ENCODE peak calls at places on chromosomes 11 and 22, in four cellular contexts. One of them, this sample, is unnamed.

GRCh38 chr22:43042101-43042780 is 27.3 kb upstream of the PACSIN2 start:
- DNase-seq in body of pancreas: peak; percentile 41
- DNase-seq in esophagus squamous epithelium: no peak
- DNase-seq in A549: no peak
- DNase-seq in this sample: no peak

GRCh38 chr11:106917973-106918372 is 100.3 kb downstream of the GUCY1A2 start:
- DNase-seq in body of pancreas: no peak
- DNase-seq in A549: no peak
- DNase-seq in esophagus squamous epithelium: no peak
- DNase-seq in this sample: no peak

GRCh38 chr11:20025331-20025840 is 134.9 kb downstream of the DBX1 start:
- DNase-seq in esophagus squamous epithelium: no peak
- DNase-seq in A549: no peak
- DNase-seq in body of pancreas: no peak
- DNase-seq in this sample: no peak

GRCh38 chr22:42416671-42417230 is 15.5 kb downstream of the NFAM1 start:
- DNase-seq in esophagus squamous epithelium: no peak
- DNase-seq in body of pancreas: no peak
- DNase-seq in A549: no peak
- DNase-seq in this sample: no peak

GRCh38 chr11:111422494-111423249 is 43.6 kb upstream of the POU2AF1 start:
- DNase-seq in A549: peak; percentile 6
- DNase-seq in body of pancreas: peak; percentile 69
- DNase-seq in esophagus squamous epithelium: no peak
- DNase-seq in this sample: peak; percentile 58

GRCh38 chr11:38182126-38182907 is 1584.3 kb upstream of the RAG2 start:
- DNase-seq in esophagus squamous epithelium: no peak
- DNase-seq in body of pancreas: no peak
- DNase-seq in A549: no peak
- DNase-seq in this sample: no peak

GRCh38 chr11:111530091-111530490 is 10.4 kb upstream of the LAYN start:
- DNase-seq in body of pancreas: no peak
- DNase-seq in A549: no peak
- DNase-seq in esophagus squamous epithelium: no peak
- DNase-seq in this sample: no peak

GRCh38 chr11:113796663-113797259 is 17.2 kb downstream of the CLDN25 start:
- DNase-seq in A549: peak; percentile 28
- DNase-seq in body of pancreas: peak; percentile 63
- DNase-seq in esophagus squamous epithelium: no peak
- DNase-seq in this sample: no peak

GRCh38 chr22:17719911-17720310 is 54.4 kb downstream of the BID start:
- DNase-seq in esophagus squamous epithelium: no peak
- DNase-seq in A549: no peak
- DNase-seq in body of pancreas: no peak
- DNase-seq in this sample: no peak

GRCh38 chr22:30234786-30235470 is 11.6 kb downstream of the LIF start:
- DNase-seq in A549: no peak
- DNase-seq in esophagus squamous epithelium: no peak
- DNase-seq in body of pancreas: peak; percentile 69
- DNase-seq in this sample: no peak

GRCh38 chr11:15616130-15617105 is 501.7 kb downstream of the INSC start:
- DNase-seq in A549: no peak
- DNase-seq in esophagus squamous epithelium: no peak
- DNase-seq in body of pancreas: no peak
- DNase-seq in this sample: no peak

GRCh38 chr11:57567512-57568329 is at the start of gene UBE2L6:
- DNase-seq in A549: peak; percentile 87
- DNase-seq in body of pancreas: peak; percentile 39
- DNase-seq in esophagus squamous epithelium: peak; percentile 21
- DNase-seq in this sample: peak; percentile 85

GRCh38 chr11:90318651-90319050 is 95.8 kb upstream of the CHORDC1 start:
- DNase-seq in A549: no peak
- DNase-seq in esophagus squamous epithelium: no peak
- DNase-seq in body of pancreas: no peak
- DNase-seq in this sample: no peak

GRCh38 chr11:69115586-69116560 is 39.9 kb upstream of the SMIM38 start:
- DNase-seq in A549: peak; percentile 35
- DNase-seq in body of pancreas: peak; percentile 82
- DNase-seq in esophagus squamous epithelium: no peak
- DNase-seq in this sample: peak; percentile 88

GRCh38 chr22:41252365-41252764 is 11.6 kb upstream of the CHADL start:
- DNase-seq in esophagus squamous epithelium: no peak
- DNase-seq in body of pancreas: no peak
- DNase-seq in A549: no peak
- DNase-seq in this sample: no peak

GRCh38 chr22:27409299-27409698 is 392.3 kb downstream of the MN1 start:
- DNase-seq in esophagus squamous epithelium: no peak
- DNase-seq in body of pancreas: no peak
- DNase-seq in A549: no peak
- DNase-seq in this sample: no peak

GRCh38 chr22:27408068-27408467 is 393.5 kb downstream of the MN1 start:
- DNase-seq in A549: no peak
- DNase-seq in esophagus squamous epithelium: no peak
- DNase-seq in body of pancreas: no peak
- DNase-seq in this sample: no peak

GRCh38 chr22:27406389-27406861 is 395.1 kb downstream of the MN1 start:
- DNase-seq in esophagus squamous epithelium: no peak
- DNase-seq in A549: no peak
- DNase-seq in body of pancreas: no peak
- DNase-seq in this sample: no peak

GRCh38 chr22:27407369-27407985 is 394.1 kb downstream of the MN1 start:
- DNase-seq in esophagus squamous epithelium: no peak
- DNase-seq in A549: no peak
- DNase-seq in body of pancreas: no peak
- DNase-seq in this sample: no peak

GRCh38 chr22:27405672-27406388 is 395.7 kb downstream of the MN1 start:
- DNase-seq in A549: peak; percentile 55
- DNase-seq in esophagus squamous epithelium: no peak
- DNase-seq in body of pancreas: peak; percentile 73
- DNase-seq in this sample: peak; percentile 69
- TF ChIP-seq CTCF in A549: peak; percentile 64
- TF ChIP-seq CTCF in esophagus squamous epithelium: peak; percentile 54
- TF ChIP-seq CTCF in body of pancreas: peak; percentile 71
- TF ChIP-seq CTCF in this sample: peak; percentile 79

GRCh38 chr11:64745523-64746328 is 1.8 kb upstream of the RASGRP2 start:
- DNase-seq in A549: peak; percentile 67
- DNase-seq in esophagus squamous epithelium: no peak
- DNase-seq in body of pancreas: peak; percentile 71
- DNase-seq in this sample: peak; percentile 84
- TF ChIP-seq POLR2A in A549: no peak
- TF ChIP-seq POLR2A in esophagus squamous epithelium: peak; percentile 68
- TF ChIP-seq POLR2A in body of pancreas: peak; percentile 17
- TF ChIP-seq POLR2A in this sample: peak; percentile 33

GRCh38 chr11:11978792-11979486 is 29.5 kb downstream of the DKK3 start:
- DNase-seq in esophagus squamous epithelium: no peak
- DNase-seq in A549: no peak
- DNase-seq in body of pancreas: peak; percentile 65
- DNase-seq in this sample: no peak
- H3K4me1 ChIP-seq in esophagus squamous epithelium: peaks cover 9% of the 10 kb centered on the region
- H3K4me1 ChIP-seq in A549: peaks cover 67% of the 10 kb centered on the region
- H3K4me1 ChIP-seq in body of pancreas: peaks cover 29% of the 10 kb centered on the region
- H3K4me1 ChIP-seq in this sample: no peaks in the 10 kb centered on the region

DNA sequence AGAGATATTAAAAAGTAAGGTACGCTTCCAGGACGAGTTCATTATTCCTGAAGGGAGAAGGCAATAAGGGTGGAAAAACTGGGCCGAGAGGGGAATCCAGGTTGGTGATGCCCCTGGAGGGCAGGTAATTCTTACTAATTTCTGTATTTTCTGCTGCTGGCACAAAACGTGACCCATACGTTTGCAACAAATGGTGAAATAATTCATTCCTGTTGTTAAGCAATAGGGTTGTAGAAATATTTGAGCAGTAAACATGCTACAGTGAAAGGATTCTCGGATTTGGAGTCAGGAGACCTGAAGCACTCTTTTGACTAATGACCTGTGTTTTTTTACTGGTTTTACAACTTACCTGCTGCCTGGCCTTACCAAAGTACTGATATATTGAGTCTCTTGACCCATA is 666 bp upstream of the ANKRD42 start:
- DNase-seq in esophagus squamous epithelium: no peak
- DNase-seq in body of pancreas: no peak
- DNase-seq in A549: no peak
- DNase-seq in this sample: no peak
- TF ChIP-seq CTCF in esophagus squamous epithelium: no peak
- TF ChIP-seq CTCF in body of pancreas: no peak
- TF ChIP-seq CTCF in A549: no peak
- TF ChIP-seq CTCF in this sample: no peak

DNA sequence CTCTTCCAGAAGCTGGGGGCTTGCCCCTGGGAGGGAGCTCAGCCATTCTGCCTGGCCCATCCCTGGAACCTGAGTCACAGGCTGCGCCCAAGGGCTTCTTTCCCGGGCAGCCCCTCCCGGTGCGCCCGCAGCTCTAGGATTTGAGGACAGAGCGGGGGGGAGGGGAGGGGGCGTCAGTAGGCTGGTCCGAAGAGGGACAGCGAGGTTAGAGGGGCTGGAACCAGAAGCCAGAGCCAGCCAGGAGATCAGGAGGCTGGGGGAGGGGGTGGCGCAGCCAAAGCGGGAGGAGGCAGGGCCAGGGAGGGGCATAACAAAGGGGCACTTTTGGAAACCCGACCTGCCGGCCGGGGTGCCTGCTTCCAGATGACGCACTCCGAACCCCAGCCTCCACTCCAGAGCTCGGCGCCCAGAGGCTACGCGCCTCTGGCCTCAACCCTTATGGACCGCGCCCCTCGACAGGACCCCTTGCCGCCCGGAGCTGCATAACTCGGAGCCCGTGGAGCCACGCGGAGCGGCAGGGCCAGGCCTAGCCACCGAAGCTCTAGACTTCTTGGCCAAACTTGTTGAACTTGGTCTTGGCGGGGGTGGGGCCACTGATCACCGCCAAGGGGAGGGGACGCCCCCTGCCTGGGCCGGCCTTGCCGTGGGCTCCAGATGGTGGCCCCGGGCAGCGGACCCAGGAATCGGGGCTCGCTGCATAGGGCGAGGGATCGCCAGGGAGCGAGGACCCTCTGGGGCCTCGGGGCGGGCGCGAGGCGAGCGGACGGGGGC is 744 bp downstream of the PACSIN3 start:
- DNase-seq in esophagus squamous epithelium: no peak
- DNase-seq in A549: no peak
- DNase-seq in body of pancreas: peak; percentile 75
- DNase-seq in this sample: peak; percentile 74
- TF ChIP-seq POLR2A in esophagus squamous epithelium: peak; percentile 52
- TF ChIP-seq POLR2A in A549: no peak
- TF ChIP-seq POLR2A in body of pancreas: peak; percentile 81
- TF ChIP-seq POLR2A in this sample: peak; percentile 58

GRCh38 chr22:37639771-37640590 is 512 bp downstream of the SH3BP1 start:
- DNase-seq in body of pancreas: no peak
- DNase-seq in esophagus squamous epithelium: no peak
- DNase-seq in A549: no peak
- DNase-seq in this sample: peak; percentile 35

GRCh38 chr22:37643225-37643847 is 3.9 kb downstream of the SH3BP1 start:
- DNase-seq in A549: peak; percentile 78
- DNase-seq in body of pancreas: peak; percentile 83
- DNase-seq in esophagus squamous epithelium: no peak
- DNase-seq in this sample: peak; percentile 85

GRCh38 chr22:37640591-37641250 is 1.3 kb downstream of the SH3BP1 start:
- DNase-seq in esophagus squamous epithelium: no peak
- DNase-seq in A549: no peak
- DNase-seq in body of pancreas: no peak
- DNase-seq in this sample: no peak

GRCh38 chr22:37639070-37639760 is at the start of gene SH3BP1:
- DNase-seq in esophagus squamous epithelium: no peak
- DNase-seq in body of pancreas: peak; percentile 37
- DNase-seq in A549: no peak
- DNase-seq in this sample: no peak

GRCh38 chr22:37641251-37641949 is 1.9 kb downstream of the SH3BP1 start:
- DNase-seq in A549: no peak
- DNase-seq in esophagus squamous epithelium: no peak
- DNase-seq in body of pancreas: no peak
- DNase-seq in this sample: peak; percentile 22
- H3K4me1 ChIP-seq in A549: peaks cover 10% of the 10 kb centered on the region
- H3K4me1 ChIP-seq in esophagus squamous epithelium: peaks cover 40% of the 10 kb centered on the region
- H3K4me1 ChIP-seq in body of pancreas: peaks cover 35% of the 10 kb centered on the region
- H3K4me1 ChIP-seq in this sample: peaks cover 10% of the 10 kb centered on the region

GRCh38 chr11:120510406-120511115 is 987 bp upstream of the GRIK4 start:
- DNase-seq in body of pancreas: no peak
- DNase-seq in esophagus squamous epithelium: no peak
- DNase-seq in A549: no peak
- DNase-seq in this sample: peak; percentile 48
- TF ChIP-seq CTCF in body of pancreas: no peak
- TF ChIP-seq CTCF in esophagus squamous epithelium: no peak
- TF ChIP-seq CTCF in A549: no peak
- TF ChIP-seq CTCF in this sample: no peak

DNA sequence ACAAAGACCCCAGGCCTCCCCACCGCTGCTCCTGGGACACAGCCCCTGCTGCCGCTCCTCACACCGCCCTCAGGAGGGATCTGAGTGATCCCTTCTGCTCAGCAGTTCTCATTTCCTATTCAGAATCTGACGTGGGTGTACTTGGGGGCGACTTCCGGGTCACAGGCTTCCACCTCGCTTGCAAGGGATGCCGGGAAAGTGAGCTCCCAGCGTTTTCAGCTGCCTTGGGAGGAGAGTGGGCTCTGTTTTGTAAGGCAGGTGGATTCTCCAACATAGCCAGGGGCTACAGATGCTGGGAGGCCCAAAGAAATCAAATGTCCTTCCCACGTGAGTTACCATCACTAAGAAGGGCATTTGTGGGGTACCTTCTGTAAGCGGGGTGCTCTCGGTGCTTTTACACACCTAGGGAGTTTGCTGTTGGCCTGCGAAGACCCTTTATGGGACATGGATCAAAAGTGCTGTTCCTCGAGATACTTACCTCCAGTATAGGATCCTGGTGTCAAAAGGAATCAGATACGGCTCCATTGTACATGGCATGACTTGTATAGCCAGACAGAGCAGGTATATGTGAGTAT is 9.7 kb upstream of the LRRC10B start:
- DNase-seq in A549: no peak
- DNase-seq in body of pancreas: no peak
- DNase-seq in esophagus squamous epithelium: no peak
- DNase-seq in this sample: no peak
- TF ChIP-seq POLR2A in A549: no peak
- TF ChIP-seq POLR2A in body of pancreas: no peak
- TF ChIP-seq POLR2A in esophagus squamous epithelium: no peak
- TF ChIP-seq POLR2A in this sample: no peak

DNA sequence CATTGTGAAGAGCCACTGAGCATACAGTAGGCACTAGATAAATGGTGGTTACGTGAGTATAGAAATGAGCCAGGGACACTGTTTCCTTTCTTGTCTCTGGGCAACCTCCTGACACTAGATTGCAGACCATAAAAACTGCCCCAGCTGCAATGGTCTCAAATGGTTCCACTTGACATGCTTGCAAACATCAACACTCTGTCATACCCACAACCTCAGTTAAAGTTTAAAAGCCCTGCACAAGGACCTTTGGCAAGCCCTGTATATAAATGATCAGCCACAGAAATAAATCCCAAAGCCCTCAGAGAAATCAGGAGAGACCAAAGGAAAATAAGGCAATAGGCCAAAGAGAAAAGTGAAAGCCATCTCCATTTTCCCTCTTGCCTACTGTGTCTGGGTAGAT is 20.7 kb downstream of the PLEKHA7 start:
- DNase-seq in body of pancreas: no peak
- DNase-seq in A549: no peak
- DNase-seq in esophagus squamous epithelium: no peak
- DNase-seq in this sample: no peak
- H3K4me1 ChIP-seq in body of pancreas: peaks cover 76% of the 10 kb centered on the region
- H3K4me1 ChIP-seq in A549: peaks cover 4% of the 10 kb centered on the region
- H3K4me1 ChIP-seq in esophagus squamous epithelium: no peaks in the 10 kb centered on the region
- H3K4me1 ChIP-seq in this sample: peaks cover 59% of the 10 kb centered on the region